ENCODE peak calls at places on chromosomes 3 and 15, in four cellular contexts. T is GM12878, H is HL-60, I is K562. L is an unnamed sample.

GRCh38 chr15:74203914-74204431 is 1.4 kb upstream of the STRA6 start:
- DNase-seq in H (no peak), I (no peak), T (no peak), L (no peak)

GRCh38 chr3:155079795-155080546 is at the start of gene MME:
- DNase-seq in H (no peak), I (peak; percentile 22), T (no peak), L (no peak)

GRCh38 chr15:89095556-89095955 is 7.3 kb downstream of the ABHD2 start:
- DNase-seq in I (no peak), T (no peak), H (no peak), L (no peak)

GRCh38 chr3:49378249-49378899 is 20.2 kb upstream of the GPX1 start:
- DNase-seq in T (no peak), H (no peak), I (no peak), L (no peak)

GRCh38 chr3:68919000-68919399 is 13.3 kb downstream of the TAFA4 start:
- DNase-seq in T (no peak), I (no peak), H (no peak), L (no peak)

GRCh38 chr15:31574761-31575160 is 248.1 kb downstream of the KLF13 start:
- DNase-seq in H (no peak), T (no peak), I (no peak), L (no peak)

GRCh38 chr15:68695061-68695595 is 116.3 kb downstream of the CORO2B start:
- DNase-seq in T (no peak), I (no peak), H (no peak), L (no peak)

GRCh38 chr3:127536818-127537810 is 53.4 kb downstream of the TPRA1 start:
- DNase-seq in I (no peak), H (no peak), T (no peak), L (no peak)

GRCh38 chr15:78414608-78415250 is 23.3 kb upstream of the IREB2 start:
- DNase-seq in I (no peak), T (no peak), H (no peak), L (no peak)

GRCh38 chr3:2657408-2657807 is 452.8 kb downstream of the IL5RA start:
- DNase-seq in H (no peak), T (no peak), I (no peak), L (no peak)

GRCh38 chr3:144437989-144438388 is 466.4 kb downstream of the DIPK2A start:
- DNase-seq in I (no peak), H (no peak), T (peak; percentile 34), L (no peak)

GRCh38 chr3:132641837-132642538 is 17.6 kb downstream of the ACAD11 start:
- DNase-seq in H (no peak), T (no peak), I (peak; percentile 38), L (no peak)

GRCh38 chr3:103904991-103905390 is 1461.7 kb upstream of the ALCAM start:
- DNase-seq in H (no peak), T (no peak), I (no peak), L (no peak)

GRCh38 chr3:147652682-147653081 is 243.5 kb downstream of the ZIC1 start:
- DNase-seq in T (no peak), H (no peak), I (no peak), L (no peak)

GRCh38 chr3:196284396-196284795 is 3.1 kb downstream of the PCYT1A start:
- DNase-seq in H (no peak), T (no peak), I (no peak), L (no peak)

GRCh38 chr3:112930771-112931170 is 44.1 kb downstream of the CD200R1 start:
- DNase-seq in T (no peak), H (no peak), I (no peak), L (no peak)

GRCh38 chr3:156819842-156820686 is 6.1 kb upstream of the LEKR1 start:
- DNase-seq in I (no peak), H (no peak), T (no peak), L (no peak)

GRCh38 chr15:39717134-39717533 is 65.5 kb downstream of the FSIP1 start:
- DNase-seq in H (no peak), I (no peak), T (no peak), L (no peak)

GRCh38 chr3:62559831-62560445 is 186.6 kb upstream of the FEZF2 start:
- DNase-seq in T (no peak), H (no peak), I (no peak), L (peak; percentile 5)

GRCh38 chr3:81419196-81419595 is 342.2 kb downstream of the GBE1 start:
- DNase-seq in H (no peak), T (no peak), I (no peak), L (no peak)

GRCh38 chr3:177307391-177307790 is 110.1 kb upstream of the TBL1XR1 start:
- DNase-seq in I (no peak), T (no peak), H (no peak), L (no peak)

GRCh38 chr3:63597019-63597418 is 55.5 kb upstream of the SNTN start:
- DNase-seq in H (no peak), I (no peak), T (no peak), L (no peak)

GRCh38 chr3:119194237-119195150 is 21.1 kb downstream of the UPK1B start:
- DNase-seq in H (no peak), T (no peak), I (no peak), L (no peak)

GRCh38 chr15:45790325-45790943 is 155.6 kb downstream of the SQOR start:
- DNase-seq in H (peak; percentile 4), T (no peak), I (peak; percentile 9), L (peak; percentile 10)

GRCh38 chr3:111717601-111718000 is 122.5 kb upstream of the ZBED2 start:
- DNase-seq in T (no peak), I (peak; percentile 63), H (peak; percentile 60), L (peak; percentile 28)

DNA sequence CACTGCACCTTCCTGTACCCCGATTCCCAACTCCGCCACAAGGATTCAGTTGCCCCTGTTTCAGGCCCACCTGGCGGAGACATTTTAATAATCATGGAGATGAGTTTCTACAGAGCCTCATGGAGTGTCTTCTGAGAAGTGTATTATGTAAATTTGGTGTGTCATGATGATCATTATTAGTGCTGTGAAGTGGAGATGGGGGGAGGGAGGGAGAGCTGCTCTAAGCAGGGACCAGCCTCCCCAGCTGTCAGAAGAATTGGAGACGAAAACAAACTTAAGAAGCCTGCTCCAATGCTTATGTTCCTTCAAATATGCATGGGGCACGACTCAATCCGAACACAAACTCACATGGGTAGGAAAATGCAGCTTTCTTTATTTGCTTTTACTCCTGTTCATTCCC is 127.8 kb downstream of the EPHB1 start:
- DNase-seq in I (no peak), H (no peak), T (no peak), L (no peak)
- TF ChIP-seq SPI1 in I (no peak), H (no peak), T (no peak), L (no peak)

GRCh38 chr15:36156855-36157521 is 422.4 kb upstream of the CDIN1 start:
- DNase-seq in T (no peak), I (no peak), H (no peak), L (no peak)
- TF ChIP-seq SPI1 in T (no peak), I (no peak), H (no peak), L (no peak)

GRCh38 chr3:183430325-183430957 is 2.0 kb upstream of the MCF2L2 start:
- DNase-seq in I (no peak), T (no peak), H (no peak), L (no peak)
- TF ChIP-seq SPI1 in I (peak; percentile 35), T (no peak), H (peak; percentile 37), L (no peak)

GRCh38 chr3:27758083-27758482 is 36.0 kb upstream of the EOMES start:
- DNase-seq in I (no peak), T (no peak), H (no peak), L (no peak)
- TF ChIP-seq SPI1 in I (no peak), T (no peak), H (no peak), L (no peak)

GRCh38 chr15:76332796-76333195 is 3.8 kb upstream of the ISL2 start:
- DNase-seq in H (no peak), I (no peak), T (no peak), L (no peak)

GRCh38 chr15:76328962-76329361 is 7.6 kb upstream of the ISL2 start:
- DNase-seq in I (no peak), H (no peak), T (no peak), L (no peak)

GRCh38 chr15:76327191-76328105 is 9.1 kb upstream of the ISL2 start:
- DNase-seq in T (no peak), H (no peak), I (no peak), L (no peak)

GRCh38 chr15:76328106-76328696 is 8.4 kb upstream of the ISL2 start:
- DNase-seq in T (no peak), I (no peak), H (no peak), L (no peak)

DNA sequence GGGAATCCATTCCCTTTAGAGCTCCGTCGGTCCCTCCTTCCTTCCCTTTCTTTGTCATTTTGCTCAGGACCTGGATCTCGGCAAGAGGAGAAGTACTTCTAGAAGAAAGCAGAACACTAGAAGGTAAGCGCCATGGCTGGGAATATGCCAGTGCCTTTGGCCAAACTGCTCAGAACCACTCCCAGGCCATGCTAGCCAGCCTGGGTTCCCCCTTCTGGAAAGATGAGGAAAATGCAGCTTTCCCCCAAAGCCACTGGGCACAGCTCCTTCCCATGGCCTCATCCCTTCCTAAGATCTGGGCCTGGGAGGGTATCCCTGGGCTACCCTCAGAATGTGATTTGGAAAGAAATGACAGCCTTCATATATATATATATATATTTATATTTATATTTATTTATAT is 6.3 kb upstream of the ISL2 start:
- DNase-seq in T (no peak), H (peak; percentile 52), I (peak; percentile 28), L (no peak)
- TF ChIP-seq SPI1 in T (no peak), H (no peak), I (no peak), L (no peak)

GRCh38 chr15:72866866-72867616 is 83.5 kb upstream of the ADPGK start:
- DNase-seq in I (no peak), T (no peak), H (no peak), L (no peak)
- TF ChIP-seq SPI1 in I (no peak), T (no peak), H (no peak), L (no peak)

DNA sequence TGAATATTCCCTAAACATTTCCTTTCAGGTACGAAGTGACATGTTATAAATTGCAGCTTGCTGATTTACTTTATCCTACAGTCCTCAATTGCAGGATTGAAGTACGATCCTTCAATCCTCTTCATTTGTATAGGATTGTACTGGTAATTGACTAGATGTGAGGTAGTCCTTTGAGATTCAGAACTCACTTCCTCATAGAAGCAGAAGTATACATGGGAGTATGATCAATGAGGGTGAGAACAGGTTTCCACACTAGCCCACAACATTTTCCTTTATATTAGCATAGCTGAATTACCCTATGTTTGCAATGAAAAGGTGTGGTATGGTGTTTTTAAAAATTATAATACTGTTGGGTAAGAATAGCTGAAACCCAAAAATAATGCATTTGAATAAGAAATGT is 160.0 kb upstream of the UMPS start:
- DNase-seq in H (no peak), I (no peak), T (no peak), L (no peak)
- TF ChIP-seq SPI1 in H (peak; percentile 2), I (no peak), T (peak; percentile 74), L (peak; percentile 71)